ENCODE peak calls at places on chromosomes 7 and 10, in seven cellular contexts. L, J, Z, O, W, G and E are unnamed samples.

GRCh38 chr10:92830478-92831389 is 17.6 kb upstream of the EXOC6 start:
- DNase-seq in J (no peak), O (no peak), Z (peak), G (no peak), W (no peak), L (no peak), E (peak)

GRCh38 chr7:271266-272107 is 18.5 kb upstream of the FOXL3 start:
- DNase-seq in Z (no peak), G (no peak), W (no peak), J (no peak), L (no peak), O (no peak), E (no peak)

GRCh38 chr10:24307173-24307572 is 98.2 kb downstream of the KIAA1217 start:
- DNase-seq in J (no peak), O (no peak), G (no peak), W (no peak), Z (no peak), L (no peak), E (no peak)

GRCh38 chr10:124648738-124649137 is 95.4 kb downstream of the FAM53B start:
- DNase-seq in J (peak), O (no peak), W (peak), L (no peak), G (peak), Z (peak), E (peak)

GRCh38 chr7:124810605-124811004 is 45.0 kb upstream of the GPR37 start:
- DNase-seq in W (no peak), Z (no peak), L (no peak), J (no peak), O (no peak), G (no peak), E (no peak)

GRCh38 chr7:8379264-8379663 is 54.1 kb upstream of the NXPH1 start:
- DNase-seq in L (no peak), J (no peak), G (no peak), W (peak), Z (no peak), O (no peak), E (no peak)

GRCh38 chr7:16083931-16084330 is 337.4 kb downstream of the CRPPA start:
- DNase-seq in W (no peak), O (no peak), L (peak), J (no peak), Z (no peak), G (no peak), E (no peak)

GRCh38 chr7:101792051-101792651 is 25.3 kb upstream of the CUX1 start:
- DNase-seq in L (no peak), G (peak), O (no peak), W (no peak), Z (no peak), J (no peak), E (peak)

GRCh38 chr7:117937049-117937448 is 63.8 kb upstream of the CTTNBP2 start:
- DNase-seq in J (no peak), G (no peak), L (no peak), Z (no peak), W (no peak), O (no peak), E (no peak)

GRCh38 chr7:121023683-121024507 is 35.4 kb downstream of the CPED1 start:
- DNase-seq in Z (no peak), J (no peak), O (no peak), L (no peak), W (no peak), G (no peak), E (no peak)

GRCh38 chr7:47596502-47597202 is 14.7 kb upstream of the TNS3 start:
- DNase-seq in L (no peak), J (peak), O (no peak), Z (peak), W (peak), G (no peak), E (no peak)

GRCh38 chr7:158606671-158607424 is 19.2 kb upstream of the PTPRN2 start:
- DNase-seq in W (no peak), L (no peak), J (no peak), O (no peak), G (no peak), Z (no peak), E (peak)

GRCh38 chr7:158612546-158612945 is 24.9 kb upstream of the PTPRN2 start:
- DNase-seq in W (no peak), O (no peak), J (no peak), Z (no peak), L (no peak), G (no peak), E (no peak)

GRCh38 chr7:158611541-158611940 is 23.9 kb upstream of the PTPRN2 start:
- DNase-seq in O (no peak), W (no peak), G (no peak), Z (no peak), L (no peak), J (no peak), E (no peak)

GRCh38 chr7:158607563-158607962 is 19.9 kb upstream of the PTPRN2 start:
- DNase-seq in L (no peak), Z (no peak), O (no peak), G (no peak), J (no peak), W (no peak), E (no peak)

GRCh38 chr7:158609313-158609974 is 21.8 kb upstream of the PTPRN2 start:
- DNase-seq in G (no peak), O (no peak), L (no peak), Z (no peak), J (no peak), W (no peak), E (no peak)
- TF ChIP-seq POLR2A in G (no peak), O (no peak), L (no peak), Z (no peak), J (no peak), W (no peak), E (no peak)

GRCh38 chr10:120460191-120460590 is 3.2 kb downstream of the PLPP4 start:
- DNase-seq in L (no peak), J (no peak), O (no peak), W (no peak), Z (no peak), G (no peak), E (no peak)

GRCh38 chr10:120457431-120458172 is 575 bp downstream of the PLPP4 start:
- DNase-seq in J (no peak), W (no peak), L (no peak), Z (no peak), O (no peak), G (no peak), E (peak)

GRCh38 chr10:120459185-120459584 is 2.2 kb downstream of the PLPP4 start:
- DNase-seq in J (no peak), L (no peak), G (no peak), Z (no peak), W (no peak), O (no peak), E (peak)

GRCh38 chr10:120456626-120457430 is at the start of gene PLPP4:
- DNase-seq in G (peak), W (peak), J (no peak), Z (peak), O (no peak), L (no peak), E (peak)

GRCh38 chr10:120458432-120458831 is 1.4 kb downstream of the PLPP4 start:
- DNase-seq in Z (no peak), O (no peak), W (no peak), J (no peak), G (no peak), L (no peak), E (no peak)
- H3K4me3 ChIP-seq in Z (no peak), O (no peak), W (no peak), J (no peak), G (no peak), L (no peak), E (peak)

DNA sequence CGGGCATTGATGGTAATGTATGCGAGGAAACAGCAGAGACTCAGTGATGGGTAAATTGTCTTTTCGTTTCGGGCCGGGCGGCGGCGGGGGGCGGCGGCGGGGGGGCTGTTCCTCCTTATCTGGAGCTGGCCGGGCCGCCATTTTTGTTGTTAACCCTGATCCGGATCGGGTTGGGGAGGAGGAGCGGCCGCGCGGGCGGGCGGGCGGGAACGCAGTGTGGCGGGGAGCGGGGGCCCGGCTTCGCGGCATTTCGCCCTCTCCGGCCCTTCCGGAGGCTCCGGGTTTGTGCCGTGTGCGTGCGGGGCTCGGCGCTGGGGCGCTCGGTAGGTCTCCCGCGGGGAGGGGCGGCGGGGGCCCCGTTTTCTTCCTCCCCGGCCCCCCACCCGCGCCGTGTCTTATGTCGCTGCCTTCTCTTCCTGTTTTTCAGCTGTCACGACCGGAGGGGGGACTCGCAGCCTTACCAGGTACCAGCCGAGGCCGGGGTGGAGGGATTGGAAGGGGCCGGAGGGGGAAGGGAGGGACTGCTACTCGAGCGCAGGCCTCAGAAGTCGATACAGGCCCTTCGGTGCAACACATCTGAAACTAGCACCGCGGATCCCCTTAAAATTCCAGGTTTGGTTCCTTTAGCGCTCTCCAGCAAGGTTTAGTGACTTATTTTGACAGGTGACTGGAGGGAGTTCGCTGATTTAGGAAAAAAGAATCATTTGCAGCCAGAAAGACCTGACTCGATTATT is 820 bp downstream of the WAC start:
- DNase-seq in O (peak), J (peak), Z (peak), W (peak), G (peak), L (no peak), E (peak)
- TF ChIP-seq POLR2A in O (no peak), J (no peak), Z (no peak), W (no peak), G (no peak), L (no peak), E (no peak)

DNA sequence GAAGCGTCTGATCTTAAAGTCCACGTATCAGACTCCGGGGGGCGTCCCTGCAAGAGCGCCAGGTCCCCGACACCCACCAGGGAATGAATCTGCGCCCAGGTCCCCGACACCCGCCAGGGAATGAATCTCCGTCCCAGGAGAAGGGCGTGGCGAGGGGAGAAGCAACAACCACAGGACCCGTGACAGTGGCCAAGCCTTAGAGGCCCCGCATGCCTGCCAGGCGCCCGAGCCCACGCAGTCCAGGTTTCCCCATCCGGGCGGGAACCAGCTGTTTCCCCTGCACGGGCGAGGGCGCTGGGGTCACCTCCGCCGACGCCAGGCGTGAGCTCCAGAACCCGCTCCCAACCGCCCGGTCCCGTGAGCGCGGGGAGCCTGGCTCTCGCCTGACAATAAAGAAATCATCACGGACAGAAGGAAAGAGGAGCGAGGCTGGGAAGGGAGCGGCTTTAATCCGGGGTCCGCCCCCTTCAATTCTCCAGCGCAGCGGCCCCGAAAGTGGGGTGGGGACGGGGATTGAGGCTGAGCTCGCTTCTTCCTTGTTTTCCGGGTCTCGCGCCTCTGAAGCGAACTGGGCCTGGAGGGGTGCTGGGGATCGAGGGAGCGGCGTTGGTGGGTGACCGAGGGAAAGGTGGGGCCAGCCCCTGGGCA is 29.0 kb upstream of the BMS1 start:
- DNase-seq in Z (peak), G (no peak), W (no peak), L (no peak), J (no peak), O (no peak), E (no peak)
- H3K4me3 ChIP-seq in Z (peak), G (peak), W (peak), L (peak), J (peak), O (peak), E (peak)

GRCh38 chr7:38317457-38318037 is 44.1 kb upstream of the TARP start:
- DNase-seq in W (no peak), L (no peak), J (no peak), O (no peak), Z (no peak), G (no peak), E (no peak)
- TF ChIP-seq POLR2A in W (no peak), L (no peak), J (no peak), O (no peak), Z (no peak), G (no peak), E (no peak)

DNA sequence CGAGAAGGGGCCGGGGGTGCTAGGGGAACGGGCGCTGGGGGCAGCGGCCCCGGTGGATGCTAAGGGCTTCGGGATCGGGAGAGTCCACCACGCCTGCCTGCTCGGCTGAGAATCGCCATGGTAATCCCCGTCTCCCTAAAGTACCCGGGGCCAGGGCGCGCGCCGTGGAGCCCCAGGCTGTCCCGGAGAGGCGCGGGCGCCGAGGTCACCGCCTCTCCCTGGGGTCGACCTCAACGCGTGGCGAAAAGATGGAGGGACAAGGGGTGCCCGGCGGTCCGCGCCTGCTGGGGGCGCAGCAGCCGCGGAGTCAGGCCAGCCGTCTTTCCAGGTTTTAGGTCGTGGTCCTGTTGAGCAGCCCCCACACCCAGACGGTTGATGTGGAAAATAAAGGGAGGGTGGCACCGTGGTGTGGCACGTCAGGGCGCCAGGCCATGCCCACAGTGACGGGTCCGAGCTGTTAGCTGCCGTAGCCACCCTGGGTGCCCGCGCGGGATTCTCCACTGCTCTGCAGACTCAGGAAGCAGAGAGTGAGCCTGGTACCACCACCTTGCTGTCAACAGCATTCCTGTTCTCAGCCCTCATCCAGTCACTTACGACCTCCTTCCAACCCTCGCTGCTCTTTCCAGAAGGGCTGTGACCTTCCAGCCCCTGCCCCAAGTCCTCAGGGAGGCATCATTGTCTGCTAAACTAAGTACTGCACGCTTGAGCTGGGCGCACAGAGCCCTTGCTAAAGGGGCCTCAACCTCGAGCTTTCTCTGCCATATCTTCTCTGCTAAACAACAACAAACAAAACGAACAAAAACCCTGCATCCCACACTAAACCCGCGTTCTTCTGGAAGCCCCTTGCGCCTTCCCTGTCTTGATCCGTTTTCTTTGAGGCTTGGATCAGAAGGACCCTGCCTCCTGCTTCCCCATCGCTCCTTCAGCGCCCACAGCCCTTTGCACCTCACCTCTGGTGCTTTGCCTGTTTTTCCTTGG is 666 bp downstream of the SMKR1 start:
- DNase-seq in L (no peak), Z (no peak), J (peak), O (no peak), G (no peak), W (peak), E (peak)
- H3K4me3 ChIP-seq in L (peak), Z (no peak), J (peak), O (peak), G (peak), W (no peak), E (peak)

GRCh38 chr10:47384148-47384921 is at the start of gene ZNF488:
- DNase-seq in G (peak), L (peak), W (peak), Z (peak), O (no peak), J (peak), E (peak)
- TF ChIP-seq POLR2A in G (no peak), L (peak), W (peak), Z (peak), O (no peak), J (no peak), E (no peak)